ENCODE peak calls at places on chromosome 6, in nine cellular contexts. One of them, this sample, is unnamed.

GRCh38 chr6:31139599-31139998 is 733 bp upstream of the PSORS1C2 start:
- DNase-seq in fibroblast of pulmonary artery: peak
- DNase-seq in NCI-H345: no peak
- DNase-seq in NCI-H1417: no peak
- DNase-seq in occipital lobe: no peak
- DNase-seq in HEK293T: no peak
- DNase-seq in mesendoderm: peak
- DNase-seq in lung microvascular endothelial cell: no peak
- DNase-seq in choroid plexus epithelial cell: no peak
- DNase-seq in this sample: no peak

GRCh38 chr6:19301980-19302379 is 535.2 kb upstream of the ID4 start:
- DNase-seq in mesendoderm: peak
- DNase-seq in fibroblast of pulmonary artery: no peak
- DNase-seq in HEK293T: no peak
- DNase-seq in choroid plexus epithelial cell: peak
- DNase-seq in NCI-H345: peak
- DNase-seq in lung microvascular endothelial cell: no peak
- DNase-seq in occipital lobe: no peak
- DNase-seq in NCI-H1417: peak
- DNase-seq in this sample: no peak

GRCh38 chr6:136158398-136158797 is 91.7 kb downstream of the MTFR2 start:
- DNase-seq in NCI-H345: no peak
- DNase-seq in mesendoderm: no peak
- DNase-seq in lung microvascular endothelial cell: no peak
- DNase-seq in fibroblast of pulmonary artery: peak
- DNase-seq in NCI-H1417: no peak
- DNase-seq in occipital lobe: no peak
- DNase-seq in HEK293T: no peak
- DNase-seq in choroid plexus epithelial cell: peak
- DNase-seq in this sample: peak

GRCh38 chr6:110537208-110538123 is 61.1 kb upstream of the SLC22A16 start:
- DNase-seq in choroid plexus epithelial cell: peak
- DNase-seq in fibroblast of pulmonary artery: peak
- DNase-seq in NCI-H1417: no peak
- DNase-seq in HEK293T: no peak
- DNase-seq in mesendoderm: peak
- DNase-seq in NCI-H345: no peak
- DNase-seq in occipital lobe: no peak
- DNase-seq in lung microvascular endothelial cell: peak
- DNase-seq in this sample: peak

GRCh38 chr6:157637941-157638340 is 185.1 kb upstream of the SNX9 start:
- DNase-seq in HEK293T: no peak
- DNase-seq in NCI-H345: no peak
- DNase-seq in fibroblast of pulmonary artery: no peak
- DNase-seq in NCI-H1417: no peak
- DNase-seq in mesendoderm: no peak
- DNase-seq in lung microvascular endothelial cell: no peak
- DNase-seq in occipital lobe: no peak
- DNase-seq in choroid plexus epithelial cell: no peak
- DNase-seq in this sample: no peak

GRCh38 chr6:155117266-155117665 is 122.2 kb downstream of the TIAM2 start:
- DNase-seq in NCI-H1417: no peak
- DNase-seq in lung microvascular endothelial cell: no peak
- DNase-seq in NCI-H345: no peak
- DNase-seq in occipital lobe: no peak
- DNase-seq in HEK293T: no peak
- DNase-seq in fibroblast of pulmonary artery: peak
- DNase-seq in mesendoderm: no peak
- DNase-seq in choroid plexus epithelial cell: peak
- DNase-seq in this sample: no peak

GRCh38 chr6:114342086-114342825 is 567 bp downstream of the HS3ST5 start:
- DNase-seq in mesendoderm: peak
- DNase-seq in NCI-H345: no peak
- DNase-seq in HEK293T: peak
- DNase-seq in choroid plexus epithelial cell: no peak
- DNase-seq in occipital lobe: peak
- DNase-seq in NCI-H1417: peak
- DNase-seq in lung microvascular endothelial cell: no peak
- DNase-seq in fibroblast of pulmonary artery: no peak
- DNase-seq in this sample: no peak

GRCh38 chr6:18302561-18303439 is 38.5 kb upstream of the DEK start:
- DNase-seq in lung microvascular endothelial cell: peak
- DNase-seq in occipital lobe: no peak
- DNase-seq in HEK293T: no peak
- DNase-seq in choroid plexus epithelial cell: peak
- DNase-seq in NCI-H1417: no peak
- DNase-seq in mesendoderm: peak
- DNase-seq in NCI-H345: peak
- DNase-seq in fibroblast of pulmonary artery: peak
- DNase-seq in this sample: peak

GRCh38 chr6:70563540-70563939 is 3.2 kb upstream of the SDHAF4 start:
- DNase-seq in choroid plexus epithelial cell: peak
- DNase-seq in HEK293T: no peak
- DNase-seq in mesendoderm: no peak
- DNase-seq in NCI-H345: no peak
- DNase-seq in NCI-H1417: no peak
- DNase-seq in fibroblast of pulmonary artery: peak
- DNase-seq in occipital lobe: no peak
- DNase-seq in lung microvascular endothelial cell: no peak
- DNase-seq in this sample: no peak

GRCh38 chr6:168715643-168716481 is 274.9 kb downstream of the SMOC2 start:
- DNase-seq in lung microvascular endothelial cell: no peak
- DNase-seq in mesendoderm: no peak
- DNase-seq in fibroblast of pulmonary artery: no peak
- DNase-seq in choroid plexus epithelial cell: no peak
- DNase-seq in HEK293T: no peak
- DNase-seq in NCI-H1417: no peak
- DNase-seq in NCI-H345: peak
- DNase-seq in occipital lobe: no peak
- DNase-seq in this sample: no peak

GRCh38 chr6:25900843-25901242 is 26.8 kb upstream of the SLC17A3 start:
- DNase-seq in occipital lobe: no peak
- DNase-seq in NCI-H345: no peak
- DNase-seq in choroid plexus epithelial cell: no peak
- DNase-seq in NCI-H1417: no peak
- DNase-seq in lung microvascular endothelial cell: no peak
- DNase-seq in HEK293T: no peak
- DNase-seq in fibroblast of pulmonary artery: no peak
- DNase-seq in mesendoderm: no peak
- DNase-seq in this sample: no peak

GRCh38 chr6:147282566-147282959 is 78.3 kb downstream of the STXBP5 start:
- DNase-seq in mesendoderm: peak
- DNase-seq in lung microvascular endothelial cell: no peak
- DNase-seq in fibroblast of pulmonary artery: no peak
- DNase-seq in HEK293T: no peak
- DNase-seq in occipital lobe: no peak
- DNase-seq in NCI-H1417: no peak
- DNase-seq in NCI-H345: no peak
- DNase-seq in choroid plexus epithelial cell: peak
- DNase-seq in this sample: no peak

GRCh38 chr6:16136536-16137450 is 7.9 kb downstream of the MYLIP start:
- DNase-seq in choroid plexus epithelial cell: peak
- DNase-seq in NCI-H345: no peak
- DNase-seq in occipital lobe: no peak
- DNase-seq in fibroblast of pulmonary artery: peak
- DNase-seq in NCI-H1417: no peak
- DNase-seq in mesendoderm: no peak
- DNase-seq in lung microvascular endothelial cell: peak
- DNase-seq in HEK293T: no peak
- DNase-seq in this sample: peak

GRCh38 chr6:79138146-79138545 is 60.1 kb upstream of the PHIP start:
- DNase-seq in choroid plexus epithelial cell: peak
- DNase-seq in lung microvascular endothelial cell: no peak
- DNase-seq in occipital lobe: no peak
- DNase-seq in NCI-H1417: no peak
- DNase-seq in NCI-H345: no peak
- DNase-seq in fibroblast of pulmonary artery: peak
- DNase-seq in mesendoderm: no peak
- DNase-seq in HEK293T: no peak
- DNase-seq in this sample: no peak

GRCh38 chr6:51467231-51467952 is 620.0 kb downstream of the PKHD1 start:
- DNase-seq in HEK293T: no peak
- DNase-seq in lung microvascular endothelial cell: no peak
- DNase-seq in NCI-H345: peak
- DNase-seq in mesendoderm: no peak
- DNase-seq in occipital lobe: no peak
- DNase-seq in NCI-H1417: no peak
- DNase-seq in fibroblast of pulmonary artery: no peak
- DNase-seq in choroid plexus epithelial cell: no peak
- DNase-seq in this sample: no peak

GRCh38 chr6:107185570-107185969 is 70.3 kb upstream of the BEND3 start:
- DNase-seq in occipital lobe: peak
- DNase-seq in NCI-H345: peak
- DNase-seq in NCI-H1417: peak
- DNase-seq in fibroblast of pulmonary artery: peak
- DNase-seq in choroid plexus epithelial cell: peak
- DNase-seq in HEK293T: peak
- DNase-seq in lung microvascular endothelial cell: peak
- DNase-seq in mesendoderm: peak
- DNase-seq in this sample: peak

GRCh38 chr6:31368461-31368860 is 11.5 kb upstream of the HLA-B start:
- DNase-seq in NCI-H1417: no peak
- DNase-seq in lung microvascular endothelial cell: no peak
- DNase-seq in mesendoderm: no peak
- DNase-seq in occipital lobe: no peak
- DNase-seq in HEK293T: no peak
- DNase-seq in choroid plexus epithelial cell: no peak
- DNase-seq in NCI-H345: no peak
- DNase-seq in fibroblast of pulmonary artery: no peak
- DNase-seq in this sample: no peak

GRCh38 chr6:150185697-150186096 is 42.9 kb downstream of the PPP1R14C start:
- DNase-seq in occipital lobe: no peak
- DNase-seq in NCI-H345: no peak
- DNase-seq in mesendoderm: no peak
- DNase-seq in lung microvascular endothelial cell: no peak
- DNase-seq in HEK293T: no peak
- DNase-seq in choroid plexus epithelial cell: no peak
- DNase-seq in NCI-H1417: no peak
- DNase-seq in fibroblast of pulmonary artery: no peak
- DNase-seq in this sample: no peak

GRCh38 chr6:150334790-150335783 is 33.7 kb upstream of the IYD start:
- DNase-seq in NCI-H1417: peak
- DNase-seq in fibroblast of pulmonary artery: peak
- DNase-seq in mesendoderm: peak
- DNase-seq in HEK293T: peak
- DNase-seq in occipital lobe: no peak
- DNase-seq in lung microvascular endothelial cell: peak
- DNase-seq in NCI-H345: peak
- DNase-seq in choroid plexus epithelial cell: peak
- DNase-seq in this sample: peak

This sample was measured in endothelial cell of umbilical vein.